ENCODE peak calls at places on chromosomes 2 and 18, in four cellular contexts. One of them, this sample, is unnamed. For H3K36me3 and H3K27me3, the result is how much of the 10 kb centered on the place peaks cover.

GRCh38 chr2:61145990-61146389 is 16.0 kb upstream of the C2orf74 start:
- DNase-seq in BE2C: no peak
- DNase-seq in Peyer's patch: no peak
- DNase-seq in MG63: no peak
- DNase-seq in this sample: no peak

GRCh38 chr2:230893881-230894781 is 29.4 kb downstream of the ITM2C start:
- DNase-seq in BE2C: peak
- DNase-seq in MG63: no peak
- DNase-seq in Peyer's patch: no peak
- DNase-seq in this sample: no peak

GRCh38 chr2:134399096-134399495 is 145.2 kb downstream of the MGAT5 start:
- DNase-seq in BE2C: no peak
- DNase-seq in Peyer's patch: no peak
- DNase-seq in MG63: no peak
- DNase-seq in this sample: no peak

GRCh38 chr2:143160732-143161707 is 31.8 kb downstream of the ARHGAP15 start:
- DNase-seq in Peyer's patch: no peak
- DNase-seq in BE2C: no peak
- DNase-seq in MG63: no peak
- DNase-seq in this sample: no peak

GRCh38 chr2:156465573-156465972 is 29.4 kb downstream of the GPD2 start:
- DNase-seq in BE2C: no peak
- DNase-seq in Peyer's patch: no peak
- DNase-seq in MG63: no peak
- DNase-seq in this sample: no peak

GRCh38 chr18:74803769-74804168 is 206.1 kb downstream of the ZNF407 start:
- DNase-seq in MG63: no peak
- DNase-seq in Peyer's patch: no peak
- DNase-seq in BE2C: peak
- DNase-seq in this sample: no peak

GRCh38 chr18:55485666-55486065 is 102.3 kb downstream of the TCF4 start:
- DNase-seq in Peyer's patch: no peak
- DNase-seq in MG63: no peak
- DNase-seq in BE2C: no peak
- DNase-seq in this sample: no peak

GRCh38 chr2:70143314-70144150 is 47.3 kb downstream of the C2orf42 start:
- DNase-seq in Peyer's patch: peak
- DNase-seq in MG63: peak
- DNase-seq in BE2C: peak
- DNase-seq in this sample: peak

GRCh38 chr18:79405019-79405780 is 9.5 kb downstream of the NFATC1 start:
- DNase-seq in BE2C: no peak
- DNase-seq in MG63: no peak
- DNase-seq in Peyer's patch: peak
- DNase-seq in this sample: no peak

GRCh38 chr18:45997689-45998088 is 30.6 kb upstream of the EPG5 start:
- DNase-seq in Peyer's patch: no peak
- DNase-seq in BE2C: no peak
- DNase-seq in MG63: no peak
- DNase-seq in this sample: peak

GRCh38 chr2:191247381-191248057 is 2.3 kb downstream of the MYO1B start:
- DNase-seq in MG63: peak
- DNase-seq in BE2C: peak
- DNase-seq in Peyer's patch: peak
- DNase-seq in this sample: no peak

GRCh38 chr2:237614151-237614720 is 13.2 kb upstream of the LRRFIP1 start:
- DNase-seq in BE2C: no peak
- DNase-seq in MG63: no peak
- DNase-seq in Peyer's patch: no peak
- DNase-seq in this sample: peak

GRCh38 chr2:72292433-72292832 is 144.8 kb upstream of the CYP26B1 start:
- DNase-seq in BE2C: no peak
- DNase-seq in Peyer's patch: no peak
- DNase-seq in MG63: no peak
- DNase-seq in this sample: no peak

GRCh38 chr2:20868377-20868776 is 45.5 kb upstream of the LDAH start:
- DNase-seq in BE2C: no peak
- DNase-seq in Peyer's patch: no peak
- DNase-seq in MG63: no peak
- DNase-seq in this sample: no peak

GRCh38 chr2:178070824-178071223 is 1.8 kb downstream of the PDE11A start:
- DNase-seq in MG63: no peak
- DNase-seq in BE2C: no peak
- DNase-seq in Peyer's patch: no peak
- DNase-seq in this sample: no peak

GRCh38 chr2:56681659-56682396 is 498.0 kb downstream of the CCDC85A start:
- DNase-seq in Peyer's patch: no peak
- DNase-seq in MG63: no peak
- DNase-seq in BE2C: no peak
- DNase-seq in this sample: no peak

GRCh38 chr2:8352300-8352699 is 329.6 kb upstream of the ID2 start:
- DNase-seq in MG63: no peak
- DNase-seq in Peyer's patch: no peak
- DNase-seq in BE2C: no peak
- DNase-seq in this sample: no peak

GRCh38 chr18:46283268-46283667 is 179.1 kb downstream of the HAUS1 start:
- DNase-seq in Peyer's patch: no peak
- DNase-seq in MG63: no peak
- DNase-seq in BE2C: peak
- DNase-seq in this sample: no peak

GRCh38 chr18:26516964-26517363 is 31.4 kb downstream of the KCTD1 start:
- DNase-seq in MG63: no peak
- DNase-seq in BE2C: peak
- DNase-seq in Peyer's patch: no peak
- DNase-seq in this sample: peak

GRCh38 chr2:118763797-118764196 is 83.7 kb downstream of the EN1 start:
- DNase-seq in MG63: no peak
- DNase-seq in BE2C: no peak
- DNase-seq in Peyer's patch: no peak
- DNase-seq in this sample: peak

GRCh38 chr2:119468154-119468955 is 36.7 kb downstream of the TMEM37 start:
- DNase-seq in BE2C: no peak
- DNase-seq in MG63: no peak
- DNase-seq in Peyer's patch: no peak
- DNase-seq in this sample: no peak

GRCh38 chr18:11407900-11408299 is 201.5 kb upstream of the SLC35G4 start:
- DNase-seq in Peyer's patch: no peak
- DNase-seq in MG63: no peak
- DNase-seq in BE2C: no peak
- DNase-seq in this sample: no peak

GRCh38 chr2:105722726-105723297 is 21.9 kb upstream of the NCK2 start:
- DNase-seq in BE2C: no peak
- DNase-seq in Peyer's patch: no peak
- DNase-seq in MG63: no peak
- DNase-seq in this sample: no peak

GRCh38 chr2:237223208-237223861 is 137.6 kb downstream of the COPS8 start:
- DNase-seq in Peyer's patch: no peak
- DNase-seq in BE2C: peak
- DNase-seq in MG63: peak
- DNase-seq in this sample: no peak

GRCh38 chr2:215332876-215333600 is 21.2 kb downstream of the ATIC start:
- DNase-seq in BE2C: no peak
- DNase-seq in Peyer's patch: no peak
- DNase-seq in MG63: no peak
- DNase-seq in this sample: no peak

GRCh38 chr2:47021301-47022009 is 105.8 kb upstream of the MCFD2 start:
- DNase-seq in Peyer's patch: no peak
- DNase-seq in MG63: no peak
- DNase-seq in BE2C: peak
- DNase-seq in this sample: no peak

GRCh38 chr2:106565599-106565998 is 78.4 kb downstream of the CD8B2 start:
- DNase-seq in BE2C: no peak
- DNase-seq in MG63: no peak
- DNase-seq in Peyer's patch: no peak
- DNase-seq in this sample: no peak

GRCh38 chr2:36611316-36611990 is 13.5 kb upstream of the FEZ2 start:
- DNase-seq in Peyer's patch: no peak
- DNase-seq in MG63: no peak
- DNase-seq in BE2C: no peak
- DNase-seq in this sample: no peak

GRCh38 chr2:206642075-206643025 is at the start of gene FAM237A:
- DNase-seq in BE2C: peak
- DNase-seq in Peyer's patch: no peak
- DNase-seq in MG63: peak
- DNase-seq in this sample: peak

GRCh38 chr2:110713508-110714362 is 18.6 kb upstream of the ACOXL start:
- DNase-seq in BE2C: no peak
- DNase-seq in MG63: no peak
- DNase-seq in Peyer's patch: no peak
- DNase-seq in this sample: no peak

GRCh38 chr2:188395903-188396699 is 104.4 kb downstream of the GULP1 start:
- DNase-seq in MG63: no peak
- DNase-seq in BE2C: peak
- DNase-seq in Peyer's patch: no peak
- DNase-seq in this sample: no peak

GRCh38 chr18:68219274-68219673 is 495.6 kb downstream of the TMX3 start:
- DNase-seq in MG63: no peak
- DNase-seq in BE2C: no peak
- DNase-seq in Peyer's patch: no peak
- DNase-seq in this sample: no peak

GRCh38 chr2:208049006-208049405 is 23.7 kb upstream of the PLEKHM3 start:
- DNase-seq in Peyer's patch: no peak
- DNase-seq in MG63: no peak
- DNase-seq in BE2C: no peak
- DNase-seq in this sample: no peak

GRCh38 chr18:10141559-10141958 is 227.7 kb downstream of the VAPA start:
- DNase-seq in BE2C: no peak
- DNase-seq in Peyer's patch: no peak
- DNase-seq in MG63: no peak
- DNase-seq in this sample: no peak

GRCh38 chr2:41947701-41948396 is 100.0 kb upstream of the PKDCC start:
- DNase-seq in BE2C: peak
- DNase-seq in MG63: no peak
- DNase-seq in Peyer's patch: no peak
- DNase-seq in this sample: no peak

GRCh38 chr2:228597032-228597431 is 415.5 kb upstream of the SPHKAP start:
- DNase-seq in Peyer's patch: no peak
- DNase-seq in BE2C: no peak
- DNase-seq in MG63: no peak
- DNase-seq in this sample: no peak

GRCh38 chr2:228590681-228591080 is 409.2 kb upstream of the SPHKAP start:
- DNase-seq in MG63: no peak
- DNase-seq in Peyer's patch: no peak
- DNase-seq in BE2C: no peak
- DNase-seq in this sample: no peak

GRCh38 chr2:228593992-228594391 is 412.5 kb upstream of the SPHKAP start:
- DNase-seq in MG63: no peak
- DNase-seq in BE2C: no peak
- DNase-seq in Peyer's patch: no peak
- DNase-seq in this sample: no peak

GRCh38 chr2:228589115-228589514 is 407.6 kb upstream of the SPHKAP start:
- DNase-seq in MG63: no peak
- DNase-seq in BE2C: no peak
- DNase-seq in Peyer's patch: no peak
- DNase-seq in this sample: no peak

DNA sequence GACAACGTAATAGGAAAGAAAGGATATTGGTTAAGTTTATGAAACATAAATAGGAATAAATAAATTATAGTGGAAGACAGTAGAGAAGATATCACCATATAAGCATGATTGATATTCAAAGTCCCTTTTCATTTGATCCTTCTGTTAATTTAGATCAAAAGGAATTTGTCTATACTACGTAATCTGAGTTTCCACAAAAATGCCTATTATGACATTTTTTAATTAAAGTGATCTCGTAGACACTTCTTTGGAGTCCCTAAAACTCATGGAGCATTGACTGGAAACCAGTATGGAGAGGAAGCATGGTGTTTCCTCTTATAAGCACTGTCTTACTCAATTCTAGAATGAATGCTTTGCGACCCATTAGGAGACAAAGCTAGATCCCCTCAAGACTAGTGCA is 411.4 kb upstream of the SPHKAP start:
- DNase-seq in Peyer's patch: no peak
- DNase-seq in BE2C: no peak
- DNase-seq in MG63: no peak
- DNase-seq in this sample: no peak
- H3K4me3 ChIP-seq in Peyer's patch: no peak
- H3K4me3 ChIP-seq in BE2C: no peak
- H3K4me3 ChIP-seq in MG63: no peak
- H3K4me3 ChIP-seq in this sample: no peak

GRCh38 chr18:2704541-2704940 is 49.0 kb downstream of the SMCHD1 start:
- DNase-seq in BE2C: no peak
- DNase-seq in Peyer's patch: no peak
- DNase-seq in MG63: no peak
- DNase-seq in this sample: no peak

GRCh38 chr18:2714140-2714539 is 58.6 kb downstream of the SMCHD1 start:
- DNase-seq in Peyer's patch: no peak
- DNase-seq in MG63: no peak
- DNase-seq in BE2C: no peak
- DNase-seq in this sample: no peak

GRCh38 chr18:2706903-2707302 is 51.4 kb downstream of the SMCHD1 start:
- DNase-seq in MG63: no peak
- DNase-seq in Peyer's patch: no peak
- DNase-seq in BE2C: no peak
- DNase-seq in this sample: no peak

GRCh38 chr18:2707559-2708168 is 52.1 kb downstream of the SMCHD1 start:
- DNase-seq in Peyer's patch: no peak
- DNase-seq in MG63: no peak
- DNase-seq in BE2C: no peak
- DNase-seq in this sample: no peak

GRCh38 chr18:2709316-2709715 is 53.8 kb downstream of the SMCHD1 start:
- DNase-seq in Peyer's patch: no peak
- DNase-seq in MG63: no peak
- DNase-seq in BE2C: no peak
- DNase-seq in this sample: no peak
- H3K36me3 ChIP-seq in Peyer's patch: under half
- H3K36me3 ChIP-seq in MG63: half or more
- H3K36me3 ChIP-seq in BE2C: under half
- H3K36me3 ChIP-seq in this sample: under half

GRCh38 chr2:176095421-176095820 is 2.9 kb downstream of the HOXD13 start:
- DNase-seq in Peyer's patch: no peak
- DNase-seq in MG63: no peak
- DNase-seq in BE2C: no peak
- DNase-seq in this sample: no peak
- H3K27me3 ChIP-seq in Peyer's patch: half or more
- H3K27me3 ChIP-seq in MG63: under half
- H3K27me3 ChIP-seq in BE2C: half or more
- H3K27me3 ChIP-seq in this sample: half or more

DNA sequence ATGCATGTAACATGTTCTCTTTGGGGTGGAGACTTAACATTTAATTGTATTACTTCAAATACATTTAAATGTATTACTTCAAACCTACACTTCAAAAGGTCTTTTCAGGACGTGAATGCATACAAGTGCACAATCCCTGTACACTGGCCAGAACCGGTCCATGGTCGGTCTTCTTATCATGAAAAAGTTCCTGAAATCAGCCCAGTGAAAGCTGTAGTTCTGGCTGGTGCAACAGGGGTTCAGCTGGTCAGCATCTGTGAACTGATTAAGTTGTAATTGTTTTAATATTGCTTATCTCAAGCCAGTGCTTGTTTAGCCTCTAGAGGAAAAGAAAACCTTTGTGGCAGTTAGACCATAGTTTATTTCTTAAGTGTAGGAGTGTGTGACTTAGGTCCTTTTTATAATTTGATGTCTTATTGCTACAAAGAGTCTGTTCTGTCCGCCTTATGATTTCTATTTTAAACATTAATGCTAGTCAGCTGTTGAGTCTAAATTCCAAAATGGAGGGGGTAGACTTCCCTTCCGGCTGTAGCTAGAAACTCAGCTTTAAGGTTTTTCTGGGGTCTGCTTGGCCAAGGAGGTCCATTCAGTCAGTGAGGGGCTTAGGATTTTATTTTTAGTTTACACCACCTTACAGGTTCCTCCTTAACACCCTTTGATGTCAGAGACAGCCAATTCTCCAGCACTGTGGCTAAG is 765 bp upstream of the CYBRD1 start:
- DNase-seq in MG63: no peak
- DNase-seq in BE2C: no peak
- DNase-seq in Peyer's patch: no peak
- DNase-seq in this sample: no peak
- H3K4me3 ChIP-seq in MG63: peak
- H3K4me3 ChIP-seq in BE2C: no peak
- H3K4me3 ChIP-seq in Peyer's patch: no peak
- H3K4me3 ChIP-seq in this sample: peak

This sample was measured in H7.